ENCODE peak calls at places on chromosomes 7 and 10, in five cellular contexts. One of them, this sample, is unnamed.
A peak's percentile ranks its signal among the peaks of the same experiment; 100 is the strongest.

GRCh38 chr7:151087247-151088018 is 1.2 kb downstream of the AGAP3 start:
- DNase-seq in HepG2: peak; percentile 35
- DNase-seq in H1: no peak
- DNase-seq in NT2/D1: no peak
- DNase-seq in GM12878: no peak
- DNase-seq in this sample: peak; percentile 60

GRCh38 chr7:157529768-157530560 is 193.2 kb downstream of the DNAJB6 start:
- DNase-seq in NT2/D1: no peak
- DNase-seq in HepG2: no peak
- DNase-seq in GM12878: no peak
- DNase-seq in H1: peak; percentile 7
- DNase-seq in this sample: no peak

GRCh38 chr10:68095176-68095575 is 14.1 kb upstream of the MYPN start:
- DNase-seq in NT2/D1: no peak
- DNase-seq in H1: no peak
- DNase-seq in HepG2: no peak
- DNase-seq in GM12878: no peak
- DNase-seq in this sample: no peak

GRCh38 chr7:47574473-47575328 is 7.2 kb downstream of the TNS3 start:
- DNase-seq in NT2/D1: no peak
- DNase-seq in H1: no peak
- DNase-seq in GM12878: peak; percentile 56
- DNase-seq in HepG2: peak; percentile 74
- DNase-seq in this sample: no peak

GRCh38 chr7:129612112-129613015 is 844 bp downstream of the NRF1 start:
- DNase-seq in HepG2: no peak
- DNase-seq in NT2/D1: no peak
- DNase-seq in H1: peak; percentile 54
- DNase-seq in GM12878: no peak
- DNase-seq in this sample: peak; percentile 18

GRCh38 chr7:140485463-140486265 is 6.4 kb upstream of the MKRN1 start:
- DNase-seq in H1: no peak
- DNase-seq in NT2/D1: no peak
- DNase-seq in GM12878: no peak
- DNase-seq in HepG2: no peak
- DNase-seq in this sample: no peak

GRCh38 chr7:48109848-48110663 is 21.0 kb downstream of the UPP1 start:
- DNase-seq in H1: peak; percentile 96
- DNase-seq in HepG2: peak; percentile 56
- DNase-seq in NT2/D1: peak; percentile 74
- DNase-seq in GM12878: peak; percentile 46
- DNase-seq in this sample: peak; percentile 69

GRCh38 chr10:86217386-86218080 is 149.1 kb downstream of the GRID1 start:
- DNase-seq in GM12878: no peak
- DNase-seq in HepG2: no peak
- DNase-seq in H1: no peak
- DNase-seq in NT2/D1: no peak
- DNase-seq in this sample: no peak

GRCh38 chr7:82443801-82444219 is 233 bp upstream of the CACNA2D1 start:
- DNase-seq in GM12878: no peak
- DNase-seq in NT2/D1: peak; percentile 66
- DNase-seq in H1: peak; percentile 79
- DNase-seq in HepG2: no peak
- DNase-seq in this sample: peak; percentile 76

GRCh38 chr10:110755781-110756180 is 111.6 kb downstream of the RBM20 start:
- DNase-seq in NT2/D1: no peak
- DNase-seq in H1: no peak
- DNase-seq in HepG2: no peak
- DNase-seq in GM12878: no peak
- DNase-seq in this sample: no peak

GRCh38 chr10:87054373-87055295 is 34.5 kb downstream of the FAM25A start:
- DNase-seq in HepG2: no peak
- DNase-seq in GM12878: no peak
- DNase-seq in NT2/D1: no peak
- DNase-seq in H1: no peak
- DNase-seq in this sample: peak; percentile 12

GRCh38 chr7:66304536-66304935 is 99.4 kb downstream of the TPST1 start:
- DNase-seq in GM12878: no peak
- DNase-seq in H1: no peak
- DNase-seq in NT2/D1: no peak
- DNase-seq in HepG2: no peak
- DNase-seq in this sample: no peak

GRCh38 chr10:30630571-30630970 is 1.0 kb upstream of the LYZL2 start:
- DNase-seq in H1: no peak
- DNase-seq in NT2/D1: no peak
- DNase-seq in GM12878: no peak
- DNase-seq in HepG2: no peak
- DNase-seq in this sample: no peak

GRCh38 chr10:101165736-101166135 is 34.6 kb downstream of the TLX1 start:
- DNase-seq in HepG2: no peak
- DNase-seq in GM12878: no peak
- DNase-seq in NT2/D1: no peak
- DNase-seq in H1: no peak
- DNase-seq in this sample: no peak

GRCh38 chr10:102809753-102810152 is 27.5 kb downstream of the CYP17A1 start:
- DNase-seq in NT2/D1: no peak
- DNase-seq in H1: no peak
- DNase-seq in GM12878: no peak
- DNase-seq in HepG2: no peak
- DNase-seq in this sample: no peak

GRCh38 chr10:72226418-72227027 is 10.4 kb upstream of the ASCC1 start:
- DNase-seq in HepG2: no peak
- DNase-seq in H1: no peak
- DNase-seq in NT2/D1: no peak
- DNase-seq in GM12878: no peak
- DNase-seq in this sample: no peak

DNA sequence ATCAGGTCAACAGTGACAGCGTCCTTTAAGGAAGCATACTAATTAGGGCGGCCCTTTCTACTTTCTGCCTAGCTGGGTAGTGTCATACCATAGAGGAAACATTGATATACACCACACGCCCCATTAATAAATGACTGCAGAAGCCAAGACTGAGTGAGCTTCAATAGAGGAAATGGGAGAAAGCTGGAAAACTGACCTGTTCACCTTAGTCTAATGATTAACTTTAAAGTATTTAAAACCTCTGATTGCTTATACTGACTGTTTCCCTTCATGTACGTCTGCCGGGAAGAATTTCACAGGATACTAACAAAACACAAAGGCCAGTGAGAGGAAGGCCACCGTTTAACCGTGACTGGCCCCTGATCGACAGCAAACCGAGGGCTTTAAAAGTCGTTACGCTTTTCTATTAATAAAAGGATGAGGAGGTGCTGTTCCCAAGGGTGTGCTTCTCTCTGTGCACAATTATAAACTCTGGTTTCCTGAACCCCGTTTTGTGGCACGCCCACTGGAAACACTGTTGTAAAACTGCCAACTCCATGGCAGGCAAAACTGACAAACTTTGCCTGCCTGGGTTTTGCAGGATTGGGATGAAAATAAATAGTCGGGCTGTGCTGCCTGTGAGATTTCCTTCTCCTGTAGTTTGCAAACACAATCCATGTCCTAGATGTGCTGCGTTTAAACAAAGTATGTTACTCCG is 137.6 kb downstream of the NRP1 start:
- DNase-seq in H1: no peak
- DNase-seq in HepG2: peak; percentile 94
- DNase-seq in GM12878: no peak
- DNase-seq in NT2/D1: no peak
- DNase-seq in this sample: no peak
- TF ChIP-seq SUZ12 in H1: no peak
- TF ChIP-seq SUZ12 in HepG2: no peak
- TF ChIP-seq SUZ12 in GM12878: no peak
- TF ChIP-seq SUZ12 in NT2/D1: no peak
- TF ChIP-seq SUZ12 in this sample: no peak

GRCh38 chr7:45120-46090 is 147.0 kb upstream of the FAM20C start:
- DNase-seq in H1: no peak
- DNase-seq in GM12878: no peak
- DNase-seq in NT2/D1: no peak
- DNase-seq in HepG2: no peak
- DNase-seq in this sample: no peak
- TF ChIP-seq SUZ12 in H1: no peak
- TF ChIP-seq SUZ12 in GM12878: no peak
- TF ChIP-seq SUZ12 in NT2/D1: no peak
- TF ChIP-seq SUZ12 in HepG2: no peak
- TF ChIP-seq SUZ12 in this sample: no peak

DNA sequence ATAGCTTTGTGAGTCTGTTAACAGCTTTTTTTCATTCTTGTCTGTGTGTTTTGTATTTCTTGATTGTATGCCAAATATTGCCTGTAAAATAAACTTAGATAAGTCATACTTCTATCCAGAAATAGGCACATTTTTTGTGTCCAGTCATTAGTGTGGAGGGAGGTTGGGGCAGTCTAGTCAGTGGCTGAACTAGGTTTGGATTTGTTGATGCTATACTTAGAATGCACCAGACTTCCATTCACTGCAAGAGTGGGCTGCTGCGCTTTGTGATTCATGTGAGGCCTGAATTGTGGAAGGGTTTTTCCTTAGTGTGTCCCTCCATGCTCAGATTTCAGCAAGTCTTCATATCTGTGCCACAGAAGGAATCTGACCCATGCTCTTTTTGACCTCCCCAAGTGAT is 50.0 kb downstream of the TRUB1 start:
- DNase-seq in HepG2: no peak
- DNase-seq in NT2/D1: no peak
- DNase-seq in GM12878: no peak
- DNase-seq in H1: no peak
- DNase-seq in this sample: no peak
- TF ChIP-seq SUZ12 in HepG2: no peak
- TF ChIP-seq SUZ12 in NT2/D1: no peak
- TF ChIP-seq SUZ12 in GM12878: no peak
- TF ChIP-seq SUZ12 in H1: no peak
- TF ChIP-seq SUZ12 in this sample: no peak

GRCh38 chr7:27611043-27611442 is 51.6 kb downstream of the HIBADH start:
- DNase-seq in NT2/D1: no peak
- DNase-seq in H1: no peak
- DNase-seq in HepG2: no peak
- DNase-seq in GM12878: no peak
- DNase-seq in this sample: no peak
- TF ChIP-seq SUZ12 in NT2/D1: no peak
- TF ChIP-seq SUZ12 in H1: no peak
- TF ChIP-seq SUZ12 in HepG2: no peak
- TF ChIP-seq SUZ12 in GM12878: no peak
- TF ChIP-seq SUZ12 in this sample: no peak

GRCh38 chr7:132745510-132745909 is 169.2 kb upstream of the PLXNA4 start:
- DNase-seq in H1: no peak
- DNase-seq in NT2/D1: no peak
- DNase-seq in GM12878: no peak
- DNase-seq in HepG2: no peak
- DNase-seq in this sample: no peak

GRCh38 chr7:132739271-132739955 is 163.1 kb upstream of the PLXNA4 start:
- DNase-seq in H1: no peak
- DNase-seq in NT2/D1: no peak
- DNase-seq in GM12878: no peak
- DNase-seq in HepG2: no peak
- DNase-seq in this sample: no peak

GRCh38 chr7:132743974-132744373 is 167.7 kb upstream of the PLXNA4 start:
- DNase-seq in H1: no peak
- DNase-seq in NT2/D1: no peak
- DNase-seq in GM12878: no peak
- DNase-seq in HepG2: no peak
- DNase-seq in this sample: no peak

GRCh38 chr7:132740176-132740575 is 163.9 kb upstream of the PLXNA4 start:
- DNase-seq in NT2/D1: no peak
- DNase-seq in H1: no peak
- DNase-seq in HepG2: no peak
- DNase-seq in GM12878: no peak
- DNase-seq in this sample: no peak

DNA sequence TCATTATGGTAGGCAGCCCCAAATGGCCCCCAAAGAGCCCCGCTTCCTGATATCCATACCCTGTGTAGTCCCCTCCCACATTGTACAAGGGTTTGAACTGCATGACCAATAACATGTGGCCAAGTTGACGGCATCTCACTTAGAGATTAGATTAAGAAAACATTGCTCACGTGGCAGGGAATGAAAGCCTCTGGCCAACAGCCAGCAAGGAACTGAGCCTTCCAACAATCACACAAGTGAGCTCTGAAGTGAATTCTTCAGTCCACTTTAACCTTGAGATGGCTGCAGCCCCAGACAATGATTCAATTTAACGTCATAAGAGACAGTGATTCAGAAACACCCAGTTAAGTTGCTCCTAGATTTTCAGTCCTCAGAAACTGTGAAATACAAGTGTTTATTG is 165.9 kb upstream of the PLXNA4 start:
- DNase-seq in GM12878: no peak
- DNase-seq in H1: no peak
- DNase-seq in NT2/D1: no peak
- DNase-seq in HepG2: no peak
- DNase-seq in this sample: no peak
- TF ChIP-seq SUZ12 in GM12878: no peak
- TF ChIP-seq SUZ12 in H1: no peak
- TF ChIP-seq SUZ12 in NT2/D1: no peak
- TF ChIP-seq SUZ12 in HepG2: no peak
- TF ChIP-seq SUZ12 in this sample: no peak

DNA sequence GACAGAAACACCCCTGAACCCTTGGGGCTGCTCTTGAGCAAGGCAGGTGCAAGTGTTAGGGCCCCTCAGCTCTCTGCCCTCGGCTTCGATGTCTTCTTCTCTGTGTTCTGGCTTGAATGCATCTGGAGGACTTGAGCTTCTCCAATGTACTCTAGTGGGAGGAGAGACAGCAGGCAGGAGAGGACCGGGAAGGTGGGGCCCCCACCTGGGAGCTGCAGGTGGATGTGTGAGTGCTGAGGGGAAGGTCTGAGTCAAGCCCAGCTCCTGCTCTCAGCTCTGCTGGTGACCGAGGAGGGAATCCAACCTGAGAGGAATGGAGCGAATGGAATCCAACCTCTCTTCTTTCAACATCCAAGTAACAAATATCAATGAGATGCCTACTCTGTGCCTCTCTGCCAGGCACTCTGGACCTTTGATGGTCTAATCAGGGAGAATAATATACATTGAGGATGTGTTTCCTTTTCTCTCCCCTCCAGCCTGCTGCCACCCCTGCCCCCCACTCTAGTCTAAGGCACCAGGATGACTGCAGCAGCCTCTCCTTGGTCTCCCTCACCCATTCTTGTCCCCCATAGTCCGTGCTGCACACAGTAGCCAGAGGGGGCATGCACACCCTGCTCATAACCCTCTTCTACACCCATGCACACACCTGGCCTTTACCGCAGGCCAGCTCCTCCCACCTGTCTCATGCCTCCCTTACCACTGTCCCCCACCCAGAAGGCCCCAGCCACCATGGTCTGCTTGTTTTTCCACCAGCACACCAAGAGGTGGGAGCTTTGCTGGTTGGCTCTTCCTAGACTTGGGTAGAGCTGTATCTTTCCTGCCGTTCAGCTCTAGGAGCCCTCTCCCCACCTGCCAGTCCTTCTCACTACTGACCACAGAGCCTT is 13.6 kb downstream of the TBATA start:
- DNase-seq in GM12878: no peak
- DNase-seq in HepG2: no peak
- DNase-seq in NT2/D1: no peak
- DNase-seq in H1: peak; percentile 31
- DNase-seq in this sample: no peak
- TF ChIP-seq SUZ12 in GM12878: no peak
- TF ChIP-seq SUZ12 in HepG2: no peak
- TF ChIP-seq SUZ12 in NT2/D1: no peak
- TF ChIP-seq SUZ12 in H1: no peak
- TF ChIP-seq SUZ12 in this sample: no peak